ENCODE peak calls at places on chromosomes 12 and 14, in seven cellular contexts. O, N, U, W, C, A and E are unnamed samples.
A peak's percentile ranks its signal among the peaks of the same experiment; 100 is the strongest.

GRCh38 chr12:93832126-93832525 is 155.0 kb downstream of the CRADD start:
- DNase-seq in C (no peak), U (no peak), W (no peak), O (no peak), N (no peak), A (no peak), E (no peak)

GRCh38 chr14:49951946-49952345 is 59.1 kb downstream of the ARF6 start:
- DNase-seq in C (no peak), W (no peak), O (no peak), U (peak; percentile 41), N (no peak), A (peak; percentile 45), E (no peak)

GRCh38 chr12:120739821-120740613 is 14.4 kb downstream of the ACADS start:
- DNase-seq in O (no peak), U (no peak), C (no peak), N (no peak), W (no peak), A (no peak), E (no peak)

GRCh38 chr14:99175331-99176155 is 96.5 kb downstream of the BCL11B start:
- DNase-seq in O (no peak), C (no peak), W (no peak), N (peak; percentile 62), U (peak; percentile 15), A (peak; percentile 78), E (peak; percentile 76)

GRCh38 chr14:53108292-53108937 is 44.7 kb downstream of the DDHD1 start:
- DNase-seq in C (no peak), W (no peak), A (no peak), N (no peak), O (no peak), U (no peak), E (no peak)

GRCh38 chr14:76348898-76349297 is 27.0 kb upstream of the ESRRB start:
- DNase-seq in W (no peak), C (peak; percentile 79), O (no peak), N (no peak), A (no peak), U (no peak), E (no peak)

GRCh38 chr14:95389471-95390011 is 69.8 kb upstream of the CLMN start:
- DNase-seq in N (peak; percentile 86), W (no peak), C (peak; percentile 97), A (peak; percentile 89), U (no peak), O (peak; percentile 59), E (no peak)

GRCh38 chr14:101762530-101763101 is 1.1 kb downstream of the PPP2R5C start:
- DNase-seq in O (no peak), U (no peak), W (no peak), A (no peak), N (no peak), C (no peak), E (no peak)

GRCh38 chr14:99273724-99274345 is 1.8 kb upstream of the BCL11B start:
- DNase-seq in W (peak; percentile 26), N (peak; percentile 74), O (no peak), C (no peak), U (peak; percentile 8), A (peak; percentile 93), E (no peak)

GRCh38 chr12:9118161-9118560 is 2.4 kb upstream of the A2M start:
- DNase-seq in N (no peak), W (no peak), C (no peak), U (no peak), A (no peak), O (no peak), E (no peak)

GRCh38 chr14:89621009-89621421 is 204.0 kb upstream of the FOXN3 start:
- DNase-seq in O (no peak), A (no peak), N (no peak), U (no peak), C (no peak), W (no peak), E (no peak)

GRCh38 chr14:51117579-51117978 is 22.7 kb upstream of the TRIM9 start:
- DNase-seq in A (no peak), N (no peak), U (no peak), O (no peak), C (no peak), W (no peak), E (no peak)

GRCh38 chr12:64098709-64099354 is 123.3 kb downstream of the KICS2 start:
- DNase-seq in W (no peak), N (no peak), U (no peak), A (no peak), C (peak; percentile 50), O (no peak), E (no peak)

GRCh38 chr14:102994689-102995088 is 62.7 kb downstream of the CDC42BPB start:
- DNase-seq in O (no peak), N (no peak), C (no peak), W (no peak), U (no peak), A (no peak), E (no peak)

GRCh38 chr12:57627504-57628279 is 5.3 kb downstream of the B4GALNT1 start:
- DNase-seq in N (peak; percentile 81), A (peak; percentile 85), U (no peak), O (no peak), W (peak; percentile 20), C (no peak), E (peak; percentile 84)

GRCh38 chr12:39010406-39010805 is 105.0 kb upstream of the CPNE8 start:
- DNase-seq in W (no peak), O (no peak), A (no peak), U (no peak), C (no peak), N (no peak), E (no peak)

GRCh38 chr14:104128981-104129380 is 9.4 kb upstream of the KIF26A start:
- DNase-seq in O (no peak), C (no peak), A (no peak), W (no peak), U (no peak), N (no peak), E (no peak)

GRCh38 chr12:28033538-28033915 is 61.0 kb upstream of the PTHLH start:
- DNase-seq in W (no peak), C (no peak), O (no peak), U (no peak), N (no peak), A (no peak), E (no peak)

GRCh38 chr14:54503476-54503875 is 6.2 kb upstream of the CGRRF1 start:
- DNase-seq in C (no peak), W (no peak), U (no peak), N (no peak), O (no peak), A (no peak), E (no peak)

GRCh38 chr14:78184151-78184550 is 14.0 kb downstream of the NRXN3 start:
- DNase-seq in C (no peak), W (no peak), A (peak; percentile 9), N (no peak), O (no peak), U (no peak), E (no peak)

GRCh38 chr12:12684375-12685106 is 11.4 kb downstream of the GPR19 start:
- DNase-seq in N (no peak), A (no peak), C (no peak), U (no peak), O (no peak), W (no peak), E (no peak)

GRCh38 chr14:55579724-55580400 is at the start of gene KTN1:
- DNase-seq in U (peak; percentile 86), C (peak; percentile 89), O (peak; percentile 63), W (peak; percentile 81), A (peak; percentile 95), N (peak; percentile 83), E (no peak)

GRCh38 chr14:70908918-70909641 is 1.8 kb downstream of the PCNX1 start:
- DNase-seq in U (no peak), C (no peak), O (no peak), A (no peak), W (no peak), N (no peak), E (no peak)

GRCh38 chr14:106309423-106309822 is 783.0 kb downstream of the TMEM121 start:
- DNase-seq in N (no peak), A (no peak), U (no peak), O (no peak), W (no peak), C (no peak), E (no peak)

DNA sequence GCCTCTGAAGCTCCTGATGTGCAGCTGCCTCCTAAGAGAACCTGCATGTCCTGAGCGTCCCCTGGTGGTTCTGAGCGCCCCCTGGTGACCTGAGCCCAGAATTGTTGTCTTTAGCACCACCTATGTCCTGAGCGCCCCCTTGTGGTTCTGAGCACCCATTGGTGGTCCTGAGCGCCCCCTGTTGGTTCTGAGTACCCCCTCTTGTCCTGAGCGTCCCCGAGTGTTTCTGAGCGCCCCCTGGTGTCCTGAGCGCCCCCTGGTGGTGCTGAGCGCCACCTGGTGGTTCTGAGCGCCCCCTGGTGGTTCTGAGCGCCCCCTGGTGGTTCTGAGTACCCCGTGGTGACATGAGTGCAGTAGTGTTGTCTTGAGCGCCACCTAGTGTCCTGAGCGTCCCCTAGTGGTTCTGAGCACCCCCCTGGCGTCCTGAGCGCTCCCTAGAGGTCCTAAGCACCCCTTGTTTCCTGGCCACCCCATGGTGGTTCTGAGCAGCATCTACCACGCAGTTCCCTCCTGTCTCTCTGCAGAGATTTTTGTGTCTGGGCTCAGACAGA is 782.5 kb downstream of the TMEM121 start:
- DNase-seq in N (no peak), C (no peak), O (no peak), A (no peak), U (peak; percentile 46), W (no peak), E (no peak)
- TF ChIP-seq CTCF in N (peak; percentile 23), C (peak; percentile 52), O (peak; percentile 31), A (no peak), U (peak; percentile 27), W (no peak), E (no peak)

GRCh38 chr12:54038760-54039414 is 6.0 kb downstream of the HOXC5 start:
- DNase-seq in N (peak; percentile 86), C (no peak), O (peak; percentile 66), W (peak; percentile 70), A (peak; percentile 93), U (peak; percentile 76), E (no peak)
- TF ChIP-seq POLR2A in N (no peak), C (no peak), O (no peak), W (no peak), A (no peak), U (no peak), E (no peak)

GRCh38 chr14:24943024-24943423 is 106.9 kb downstream of the STXBP6 start:
- DNase-seq in C (peak; percentile 31), U (no peak), W (no peak), N (peak; percentile 83), A (peak; percentile 91), O (peak; percentile 27), E (no peak)
- H3K4me3 ChIP-seq in C (no peak overlapping the region), U (no peak overlapping the region), W (no peak overlapping the region), N (no peak overlapping the region), A (no peak overlapping the region), O (no peak overlapping the region), E (no peak overlapping the region)

DNA sequence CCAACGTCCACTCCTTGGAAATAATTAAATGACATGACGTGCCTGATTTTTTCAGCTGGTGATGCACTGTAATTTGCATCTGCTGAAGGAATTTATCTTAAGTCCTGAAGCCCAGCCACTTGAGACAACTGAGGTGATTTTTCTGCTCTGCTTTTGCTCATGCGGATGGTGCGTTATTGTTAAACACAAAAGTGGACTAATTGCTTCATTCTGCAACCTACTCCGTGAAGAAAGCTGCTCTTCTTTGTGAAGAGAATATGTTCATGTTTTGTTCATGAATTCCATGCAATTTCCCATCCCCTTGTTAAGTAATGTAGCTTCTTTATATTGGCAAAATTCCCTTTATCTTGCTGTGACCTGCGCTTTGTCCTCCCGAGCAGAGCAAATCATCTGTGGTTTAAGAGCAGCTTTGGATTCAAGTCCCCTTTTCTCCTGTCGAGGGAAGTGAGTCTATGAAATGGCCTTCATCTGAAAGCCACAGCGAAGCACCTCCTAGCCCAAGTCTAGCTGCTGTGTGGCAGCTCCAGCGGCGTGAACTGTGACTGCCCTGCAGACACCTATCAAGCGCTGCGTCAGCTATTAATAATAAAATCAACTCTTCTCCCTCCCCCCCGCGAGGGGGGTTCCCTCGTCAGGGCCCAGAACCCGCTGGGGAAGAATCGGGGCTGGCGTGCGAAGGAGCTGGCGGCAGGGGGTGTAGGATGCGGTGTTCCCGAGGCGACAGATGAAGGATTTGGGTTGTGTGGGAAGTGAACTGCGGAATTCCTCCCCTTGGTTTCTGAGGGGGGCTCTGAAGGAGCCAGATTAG is 867 bp upstream of the ATP2A2 start:
- DNase-seq in C (peak; percentile 83), N (peak; percentile 84), A (peak; percentile 86), U (peak; percentile 43), W (no peak), O (peak; percentile 19), E (peak; percentile 90)
- TF ChIP-seq CTCF in C (no peak), N (no peak), A (no peak), U (no peak), W (peak; percentile 10), O (no peak), E (no peak)